ENCODE peak calls at places on chromosomes 7 and 10, in nine cellular contexts. D is amygdala, P is heart left ventricle, I is T-helper 1 cell, L is left ventricle myocardium superior, Z is HepG2, V is NCI-H510A, S is fibroblast of the conjunctiva, E is fibroblast of lung. T is an unnamed sample.

GRCh38 chr10:48501226-48501625 is 103.6 kb downstream of the ARHGAP22 start:
- DNase-seq in P (no peak), D (no peak), I (no peak), V (no peak), S (no peak), L (no peak), Z (no peak), E (no peak), T (no peak)

GRCh38 chr7:37201876-37202198 is 246.8 kb downstream of the ELMO1 start:
- DNase-seq in P (no peak), Z (no peak), I (no peak), L (no peak), S (no peak), V (no peak), D (no peak), E (no peak), T (no peak)

GRCh38 chr10:132194726-132195125 is 8.0 kb downstream of the DPYSL4 start:
- DNase-seq in Z (no peak), I (no peak), P (peak; percentile 4), D (no peak), E (no peak), S (no peak), L (peak; percentile 18), V (no peak), T (no peak)

GRCh38 chr7:67267914-67268313 is 271.3 kb downstream of the TYW1 start:
- DNase-seq in D (no peak), E (no peak), V (no peak), I (no peak), Z (no peak), S (no peak), P (no peak), L (no peak), T (peak; percentile 36)

GRCh38 chr10:97822261-97822687 is 27.4 kb upstream of the GOLGA7B start:
- DNase-seq in I (no peak), Z (no peak), V (no peak), P (no peak), S (no peak), D (no peak), E (no peak), L (no peak), T (no peak)

GRCh38 chr10:87634311-87634710 is 25.4 kb upstream of the PAPSS2 start:
- DNase-seq in E (no peak), P (no peak), Z (no peak), I (no peak), L (no peak), D (no peak), V (no peak), S (no peak), T (no peak)

GRCh38 chr7:80324032-80324431 is 187.8 kb downstream of the GNAT3 start:
- DNase-seq in D (no peak), Z (no peak), I (no peak), L (no peak), S (no peak), V (no peak), E (peak; percentile 15), P (no peak), T (no peak)

GRCh38 chr10:22317121-22317370 is 858 bp downstream of the COMMD3 start:
- DNase-seq in L (no peak), S (no peak), D (no peak), I (no peak), V (no peak), Z (no peak), E (no peak), P (no peak), T (peak; percentile 9)

GRCh38 chr7:99624487-99624886 is 7.7 kb downstream of the ZSCAN25 start:
- DNase-seq in V (no peak), L (no peak), E (no peak), Z (no peak), S (no peak), P (no peak), D (no peak), I (peak; percentile 52), T (no peak)

GRCh38 chr10:98030093-98030821 is at the start of gene CRTAC1:
- DNase-seq in I (no peak), S (no peak), P (peak; percentile 51), Z (no peak), D (peak; percentile 58), L (peak; percentile 83), E (peak; percentile 12), V (peak; percentile 88), T (peak; percentile 82)

GRCh38 chr10:50520115-50520514 is 103.6 kb downstream of the SGMS1 start:
- DNase-seq in I (no peak), S (no peak), Z (no peak), E (no peak), L (no peak), P (no peak), D (no peak), V (no peak), T (no peak)

GRCh38 chr7:24704311-24704710 is 53.0 kb downstream of the GSDME start:
- DNase-seq in S (no peak), D (no peak), P (no peak), E (no peak), Z (no peak), V (no peak), L (peak; percentile 66), I (no peak), T (no peak)

GRCh38 chr10:15558136-15558535 is 161.6 kb downstream of the ITGA8 start:
- DNase-seq in P (no peak), E (peak; percentile 3), D (no peak), Z (no peak), I (no peak), V (no peak), L (no peak), S (no peak), T (no peak)

GRCh38 chr7:44257618-44258422 is 57.0 kb downstream of the YKT6 start:
- DNase-seq in E (peak; percentile 94), S (peak; percentile 73), I (peak; percentile 24), D (no peak), P (peak; percentile 84), V (no peak), L (peak; percentile 86), Z (peak; percentile 67), T (no peak)

GRCh38 chr7:11415101-11415500 is 416.9 kb downstream of the THSD7A start:
- DNase-seq in D (no peak), Z (no peak), P (no peak), V (no peak), E (no peak), S (no peak), I (no peak), L (no peak), T (no peak)

GRCh38 chr10:124693801-124694416 is 50.3 kb downstream of the FAM53B start:
- DNase-seq in L (peak; percentile 56), S (no peak), Z (no peak), E (no peak), V (peak; percentile 68), P (peak; percentile 26), I (no peak), D (peak; percentile 27), T (no peak)

GRCh38 chr7:113076703-113077102 is 9.9 kb downstream of the GPR85 start:
- DNase-seq in D (no peak), V (no peak), I (no peak), E (no peak), L (no peak), P (no peak), Z (no peak), S (no peak), T (no peak)

GRCh38 chr10:114045738-114046458 is 2.2 kb downstream of the ADRB1 start:
- DNase-seq in L (no peak), E (no peak), I (no peak), Z (no peak), D (no peak), P (no peak), V (no peak), S (no peak), T (no peak)

GRCh38 chr10:13195016-13195415 is 33.7 kb downstream of the MCM10 start:
- DNase-seq in S (no peak), E (peak; percentile 7), Z (no peak), D (no peak), L (no peak), P (no peak), V (no peak), I (no peak), T (no peak)

GRCh38 chr7:30920021-30920583 is 8.4 kb downstream of the AQP1 start:
- DNase-seq in Z (no peak), S (no peak), I (no peak), L (peak; percentile 33), E (no peak), D (no peak), P (peak; percentile 14), V (no peak), T (no peak)

GRCh38 chr10:4677296-4678021 is 148.5 kb upstream of the AKR1E2 start:
- DNase-seq in S (peak; percentile 90), Z (no peak), V (no peak), D (no peak), I (no peak), P (no peak), L (no peak), E (peak; percentile 94), T (no peak)

GRCh38 chr7:30274641-30275040 is 9.8 kb upstream of the ZNRF2 start:
- DNase-seq in Z (no peak), V (no peak), E (no peak), P (no peak), S (no peak), L (no peak), D (no peak), I (no peak), T (no peak)

GRCh38 chr7:64685091-64685490 is 19.2 kb downstream of the ZNF107 start:
- DNase-seq in L (no peak), S (no peak), I (no peak), E (no peak), Z (no peak), P (no peak), D (no peak), V (no peak), T (no peak)

GRCh38 chr7:78090616-78091015 is 292.0 kb downstream of the PHTF2 start:
- DNase-seq in S (no peak), Z (no peak), D (no peak), L (no peak), V (no peak), E (peak; percentile 4), P (no peak), I (no peak), T (no peak)

GRCh38 chr10:103845983-103846382 is 9.4 kb downstream of the SH3PXD2A start:
- DNase-seq in D (no peak), L (peak; percentile 55), V (no peak), P (peak; percentile 61), S (no peak), Z (no peak), E (no peak), I (peak; percentile 8), T (no peak)

GRCh38 chr7:112347088-112347487 is 103.2 kb upstream of the IFRD1 start:
- DNase-seq in S (no peak), D (no peak), I (no peak), Z (no peak), P (no peak), V (no peak), E (no peak), L (no peak), T (no peak)

GRCh38 chr7:37344886-37345579 is 103.6 kb downstream of the ELMO1 start:
- DNase-seq in V (no peak), L (no peak), S (no peak), I (peak; percentile 8), D (no peak), P (no peak), E (no peak), Z (no peak), T (no peak)

GRCh38 chr7:130219871-130220270 is 12.2 kb downstream of the SSMEM1 start:
- DNase-seq in E (no peak), I (no peak), Z (no peak), V (no peak), D (no peak), P (no peak), S (no peak), L (no peak), T (no peak)

GRCh38 chr7:106659369-106659962 is 1.5 kb downstream of the CCDC71L start:
- DNase-seq in Z (no peak), V (no peak), L (no peak), D (no peak), E (no peak), S (no peak), P (no peak), I (no peak), T (no peak)

GRCh38 chr10:55169509-55169908 is 368.5 kb upstream of the PCDH15 start:
- DNase-seq in E (no peak), D (no peak), Z (no peak), V (no peak), I (no peak), P (no peak), S (no peak), L (no peak), T (no peak)

GRCh38 chr7:99579956-99580777 is 17.9 kb upstream of the TMEM225B start:
- DNase-seq in S (no peak), L (peak; percentile 57), V (no peak), I (peak; percentile 48), P (peak; percentile 28), Z (peak; percentile 6), E (peak; percentile 52), D (peak; percentile 17), T (peak; percentile 68)

T was measured in dorsolateral prefrontal cortex.